ENCODE peak calls at places on chromosome 20, in seven cellular contexts. One of them, this sample, is unnamed.
A peak's percentile ranks its signal among the peaks of the same experiment; 100 is the strongest.

GRCh38 chr20:38222231-38222922 is 38.2 kb downstream of the KIAA1755 start:
- DNase-seq in ELR: peak; percentile 76
- DNase-seq in NCI-H524: peak; percentile 50
- DNase-seq in cerebellar cortex: peak; percentile 34
- DNase-seq in PC-9: peak; percentile 77
- DNase-seq in astrocyte of the hippocampus: peak; percentile 74
- DNase-seq in K562: peak; percentile 78
- DNase-seq in this sample: no peak

GRCh38 chr20:19897891-19898290 is 119.3 kb upstream of the NAA20 start:
- DNase-seq in ELR: peak; percentile 38
- DNase-seq in NCI-H524: no peak
- DNase-seq in cerebellar cortex: no peak
- DNase-seq in PC-9: no peak
- DNase-seq in astrocyte of the hippocampus: no peak
- DNase-seq in K562: no peak
- DNase-seq in this sample: no peak

GRCh38 chr20:62461834-62462233 is 14.0 kb downstream of the GATA5 start:
- DNase-seq in ELR: no peak
- DNase-seq in NCI-H524: no peak
- DNase-seq in cerebellar cortex: no peak
- DNase-seq in PC-9: no peak
- DNase-seq in astrocyte of the hippocampus: no peak
- DNase-seq in K562: no peak
- DNase-seq in this sample: no peak

GRCh38 chr20:63265891-63266515 is 6.6 kb upstream of the ARFGAP1 start:
- DNase-seq in ELR: no peak
- DNase-seq in NCI-H524: no peak
- DNase-seq in cerebellar cortex: no peak
- DNase-seq in PC-9: no peak
- DNase-seq in astrocyte of the hippocampus: no peak
- DNase-seq in K562: no peak
- DNase-seq in this sample: no peak

GRCh38 chr20:24208652-24209051 is 220.1 kb upstream of the GGTLC1 start:
- DNase-seq in ELR: peak; percentile 24
- DNase-seq in NCI-H524: peak; percentile 12
- DNase-seq in cerebellar cortex: no peak
- DNase-seq in PC-9: peak; percentile 7
- DNase-seq in astrocyte of the hippocampus: no peak
- DNase-seq in K562: no peak
- DNase-seq in this sample: no peak

GRCh38 chr20:10861086-10861485 is 187.3 kb upstream of the JAG1 start:
- DNase-seq in ELR: peak; percentile 44
- DNase-seq in NCI-H524: no peak
- DNase-seq in cerebellar cortex: no peak
- DNase-seq in PC-9: no peak
- DNase-seq in astrocyte of the hippocampus: peak; percentile 70
- DNase-seq in K562: no peak
- DNase-seq in this sample: no peak

GRCh38 chr20:54061106-54061881 is 9.1 kb downstream of the BCAS1 start:
- DNase-seq in ELR: peak; percentile 35
- DNase-seq in NCI-H524: no peak
- DNase-seq in cerebellar cortex: no peak
- DNase-seq in PC-9: no peak
- DNase-seq in astrocyte of the hippocampus: peak; percentile 69
- DNase-seq in K562: no peak
- DNase-seq in this sample: no peak

GRCh38 chr20:54168961-54169862 is 4.6 kb downstream of the CYP24A1 start:
- DNase-seq in ELR: peak; percentile 25
- DNase-seq in NCI-H524: no peak
- DNase-seq in cerebellar cortex: no peak
- DNase-seq in PC-9: no peak
- DNase-seq in astrocyte of the hippocampus: peak; percentile 8
- DNase-seq in K562: no peak
- DNase-seq in this sample: no peak

GRCh38 chr20:44759595-44759994 is 13.9 kb downstream of the KCNK15 start:
- DNase-seq in ELR: no peak
- DNase-seq in NCI-H524: no peak
- DNase-seq in cerebellar cortex: no peak
- DNase-seq in PC-9: no peak
- DNase-seq in astrocyte of the hippocampus: no peak
- DNase-seq in K562: no peak
- DNase-seq in this sample: no peak

GRCh38 chr20:46305331-46305972 is 2.8 kb downstream of the CDH22 start:
- DNase-seq in ELR: no peak
- DNase-seq in NCI-H524: no peak
- DNase-seq in cerebellar cortex: no peak
- DNase-seq in PC-9: no peak
- DNase-seq in astrocyte of the hippocampus: peak; percentile 18
- DNase-seq in K562: no peak
- DNase-seq in this sample: no peak

GRCh38 chr20:41234546-41234945 is 83.0 kb downstream of the ZHX3 start:
- DNase-seq in ELR: no peak
- DNase-seq in NCI-H524: no peak
- DNase-seq in cerebellar cortex: peak; percentile 89
- DNase-seq in PC-9: no peak
- DNase-seq in astrocyte of the hippocampus: peak; percentile 25
- DNase-seq in K562: no peak
- DNase-seq in this sample: no peak

GRCh38 chr20:11502051-11502450 is 415.6 kb upstream of the BTBD3 start:
- DNase-seq in ELR: no peak
- DNase-seq in NCI-H524: no peak
- DNase-seq in cerebellar cortex: no peak
- DNase-seq in PC-9: no peak
- DNase-seq in astrocyte of the hippocampus: peak; percentile 79
- DNase-seq in K562: no peak
- DNase-seq in this sample: no peak

GRCh38 chr20:49575551-49576060 is 7.7 kb upstream of the PTGIS start:
- DNase-seq in ELR: no peak
- DNase-seq in NCI-H524: peak; percentile 72
- DNase-seq in cerebellar cortex: peak; percentile 18
- DNase-seq in PC-9: no peak
- DNase-seq in astrocyte of the hippocampus: peak; percentile 78
- DNase-seq in K562: no peak
- DNase-seq in this sample: no peak

GRCh38 chr20:20214757-20215275 is 153.1 kb upstream of the INSM1 start:
- DNase-seq in ELR: no peak
- DNase-seq in NCI-H524: peak; percentile 81
- DNase-seq in cerebellar cortex: peak; percentile 83
- DNase-seq in PC-9: no peak
- DNase-seq in astrocyte of the hippocampus: no peak
- DNase-seq in K562: no peak
- DNase-seq in this sample: no peak

GRCh38 chr20:62426678-62427077 is 661 bp downstream of the RBBP8NL start:
- DNase-seq in ELR: no peak
- DNase-seq in NCI-H524: no peak
- DNase-seq in cerebellar cortex: no peak
- DNase-seq in PC-9: peak; percentile 91
- DNase-seq in astrocyte of the hippocampus: no peak
- DNase-seq in K562: no peak
- DNase-seq in this sample: no peak

GRCh38 chr20:39607124-39607523 is 645.0 kb downstream of the DHX35 start:
- DNase-seq in ELR: no peak
- DNase-seq in NCI-H524: no peak
- DNase-seq in cerebellar cortex: no peak
- DNase-seq in PC-9: no peak
- DNase-seq in astrocyte of the hippocampus: peak; percentile 14
- DNase-seq in K562: no peak
- DNase-seq in this sample: no peak

GRCh38 chr20:46112430-46113020 is 5.6 kb upstream of the CD40 start:
- DNase-seq in ELR: no peak
- DNase-seq in NCI-H524: no peak
- DNase-seq in cerebellar cortex: no peak
- DNase-seq in PC-9: no peak
- DNase-seq in astrocyte of the hippocampus: no peak
- DNase-seq in K562: no peak
- DNase-seq in this sample: no peak

GRCh38 chr20:45611054-45611453 is 18.5 kb upstream of the WFDC10A start:
- DNase-seq in ELR: peak; percentile 85
- DNase-seq in NCI-H524: no peak
- DNase-seq in cerebellar cortex: no peak
- DNase-seq in PC-9: no peak
- DNase-seq in astrocyte of the hippocampus: no peak
- DNase-seq in K562: peak; percentile 42
- DNase-seq in this sample: no peak

GRCh38 chr20:49676581-49677291 is 36.9 kb downstream of the B4GALT5 start:
- DNase-seq in ELR: peak; percentile 86
- DNase-seq in NCI-H524: no peak
- DNase-seq in cerebellar cortex: no peak
- DNase-seq in PC-9: no peak
- DNase-seq in astrocyte of the hippocampus: peak; percentile 57
- DNase-seq in K562: peak; percentile 60
- DNase-seq in this sample: no peak